ENCODE peak calls at places on chromosomes 6 and 20, in six cellular contexts. One of them, this sample, is unnamed.

GRCh38 chr6:168574075-168574698 is 133.2 kb downstream of the SMOC2 start:
- ATAC-seq in HepG2: peak
- ATAC-seq in effector memory CD8-positive, alpha-beta T cell: no peak
- ATAC-seq in Panc1: peak
- ATAC-seq in right cardiac atrium: no peak
- ATAC-seq in stimulated activated naive CD8-positive, alpha-beta T cell treated with anti-CD3 and anti-CD28 coated beads, Interleukin-15, amount 100 ng/mL, for 72 hours: no peak
- ATAC-seq in this sample: no peak

GRCh38 chr20:56372850-56373249 is 14.1 kb downstream of the FAM210B start:
- ATAC-seq in HepG2: no peak
- ATAC-seq in effector memory CD8-positive, alpha-beta T cell: no peak
- ATAC-seq in Panc1: no peak
- ATAC-seq in right cardiac atrium: no peak
- ATAC-seq in stimulated activated naive CD8-positive, alpha-beta T cell treated with anti-CD3 and anti-CD28 coated beads, Interleukin-15, amount 100 ng/mL, for 72 hours: peak
- ATAC-seq in this sample: peak

GRCh38 chr6:37204014-37204751 is 34.2 kb downstream of the PIM1 start:
- ATAC-seq in HepG2: peak
- ATAC-seq in effector memory CD8-positive, alpha-beta T cell: no peak
- ATAC-seq in Panc1: peak
- ATAC-seq in right cardiac atrium: no peak
- ATAC-seq in stimulated activated naive CD8-positive, alpha-beta T cell treated with anti-CD3 and anti-CD28 coated beads, Interleukin-15, amount 100 ng/mL, for 72 hours: no peak
- ATAC-seq in this sample: no peak

GRCh38 chr6:142822882-142823578 is 121.9 kb downstream of the HIVEP2 start:
- ATAC-seq in HepG2: peak
- ATAC-seq in effector memory CD8-positive, alpha-beta T cell: no peak
- ATAC-seq in Panc1: no peak
- ATAC-seq in right cardiac atrium: no peak
- ATAC-seq in stimulated activated naive CD8-positive, alpha-beta T cell treated with anti-CD3 and anti-CD28 coated beads, Interleukin-15, amount 100 ng/mL, for 72 hours: no peak
- ATAC-seq in this sample: peak

GRCh38 chr6:110394409-110394808 is 21.0 kb downstream of the DDO start:
- ATAC-seq in HepG2: no peak
- ATAC-seq in effector memory CD8-positive, alpha-beta T cell: no peak
- ATAC-seq in Panc1: no peak
- ATAC-seq in right cardiac atrium: peak
- ATAC-seq in stimulated activated naive CD8-positive, alpha-beta T cell treated with anti-CD3 and anti-CD28 coated beads, Interleukin-15, amount 100 ng/mL, for 72 hours: no peak
- ATAC-seq in this sample: no peak

GRCh38 chr20:47181056-47181862 is 175.2 kb downstream of the ZMYND8 start:
- ATAC-seq in HepG2: peak
- ATAC-seq in effector memory CD8-positive, alpha-beta T cell: no peak
- ATAC-seq in Panc1: peak
- ATAC-seq in right cardiac atrium: peak
- ATAC-seq in stimulated activated naive CD8-positive, alpha-beta T cell treated with anti-CD3 and anti-CD28 coated beads, Interleukin-15, amount 100 ng/mL, for 72 hours: peak
- ATAC-seq in this sample: peak

GRCh38 chr6:145206247-145206907 is 528.9 kb downstream of the EPM2A start:
- ATAC-seq in HepG2: no peak
- ATAC-seq in effector memory CD8-positive, alpha-beta T cell: no peak
- ATAC-seq in Panc1: no peak
- ATAC-seq in right cardiac atrium: peak
- ATAC-seq in stimulated activated naive CD8-positive, alpha-beta T cell treated with anti-CD3 and anti-CD28 coated beads, Interleukin-15, amount 100 ng/mL, for 72 hours: no peak
- ATAC-seq in this sample: no peak

GRCh38 chr20:19851863-19852262 is 93.8 kb downstream of the RIN2 start:
- ATAC-seq in HepG2: no peak
- ATAC-seq in effector memory CD8-positive, alpha-beta T cell: no peak
- ATAC-seq in Panc1: no peak
- ATAC-seq in right cardiac atrium: no peak
- ATAC-seq in stimulated activated naive CD8-positive, alpha-beta T cell treated with anti-CD3 and anti-CD28 coated beads, Interleukin-15, amount 100 ng/mL, for 72 hours: no peak
- ATAC-seq in this sample: no peak

GRCh38 chr6:35310265-35310831 is 12.7 kb downstream of the DEF6 start:
- ATAC-seq in HepG2: no peak
- ATAC-seq in effector memory CD8-positive, alpha-beta T cell: peak
- ATAC-seq in Panc1: no peak
- ATAC-seq in right cardiac atrium: peak
- ATAC-seq in stimulated activated naive CD8-positive, alpha-beta T cell treated with anti-CD3 and anti-CD28 coated beads, Interleukin-15, amount 100 ng/mL, for 72 hours: peak
- ATAC-seq in this sample: peak

GRCh38 chr6:2871102-2871501 is 29.4 kb upstream of the SERPINB1 start:
- ATAC-seq in HepG2: no peak
- ATAC-seq in effector memory CD8-positive, alpha-beta T cell: no peak
- ATAC-seq in Panc1: no peak
- ATAC-seq in right cardiac atrium: no peak
- ATAC-seq in stimulated activated naive CD8-positive, alpha-beta T cell treated with anti-CD3 and anti-CD28 coated beads, Interleukin-15, amount 100 ng/mL, for 72 hours: no peak
- ATAC-seq in this sample: no peak

GRCh38 chr6:107917468-107918375 is 40.3 kb downstream of the SEC63 start:
- ATAC-seq in HepG2: no peak
- ATAC-seq in effector memory CD8-positive, alpha-beta T cell: no peak
- ATAC-seq in Panc1: no peak
- ATAC-seq in right cardiac atrium: no peak
- ATAC-seq in stimulated activated naive CD8-positive, alpha-beta T cell treated with anti-CD3 and anti-CD28 coated beads, Interleukin-15, amount 100 ng/mL, for 72 hours: no peak
- ATAC-seq in this sample: peak

GRCh38 chr6:160996316-160996715 is 4.7 kb downstream of the MAP3K4 start:
- ATAC-seq in HepG2: no peak
- ATAC-seq in effector memory CD8-positive, alpha-beta T cell: no peak
- ATAC-seq in Panc1: no peak
- ATAC-seq in right cardiac atrium: no peak
- ATAC-seq in stimulated activated naive CD8-positive, alpha-beta T cell treated with anti-CD3 and anti-CD28 coated beads, Interleukin-15, amount 100 ng/mL, for 72 hours: no peak
- ATAC-seq in this sample: no peak

GRCh38 chr6:8686077-8686476 is 250.7 kb upstream of the SLC35B3 start:
- ATAC-seq in HepG2: no peak
- ATAC-seq in effector memory CD8-positive, alpha-beta T cell: no peak
- ATAC-seq in Panc1: no peak
- ATAC-seq in right cardiac atrium: no peak
- ATAC-seq in stimulated activated naive CD8-positive, alpha-beta T cell treated with anti-CD3 and anti-CD28 coated beads, Interleukin-15, amount 100 ng/mL, for 72 hours: no peak
- ATAC-seq in this sample: no peak

GRCh38 chr6:169289257-169289656 is 35.6 kb upstream of the THBS2 start:
- ATAC-seq in HepG2: no peak
- ATAC-seq in effector memory CD8-positive, alpha-beta T cell: no peak
- ATAC-seq in Panc1: no peak
- ATAC-seq in right cardiac atrium: peak
- ATAC-seq in stimulated activated naive CD8-positive, alpha-beta T cell treated with anti-CD3 and anti-CD28 coated beads, Interleukin-15, amount 100 ng/mL, for 72 hours: no peak
- ATAC-seq in this sample: no peak

GRCh38 chr6:130900913-130901312 is 73.7 kb downstream of the SMLR1 start:
- ATAC-seq in HepG2: no peak
- ATAC-seq in effector memory CD8-positive, alpha-beta T cell: no peak
- ATAC-seq in Panc1: peak
- ATAC-seq in right cardiac atrium: peak
- ATAC-seq in stimulated activated naive CD8-positive, alpha-beta T cell treated with anti-CD3 and anti-CD28 coated beads, Interleukin-15, amount 100 ng/mL, for 72 hours: no peak
- ATAC-seq in this sample: no peak

GRCh38 chr6:31386977-31387376 is 16.4 kb upstream of the MICA start:
- ATAC-seq in HepG2: peak
- ATAC-seq in effector memory CD8-positive, alpha-beta T cell: no peak
- ATAC-seq in Panc1: no peak
- ATAC-seq in right cardiac atrium: no peak
- ATAC-seq in stimulated activated naive CD8-positive, alpha-beta T cell treated with anti-CD3 and anti-CD28 coated beads, Interleukin-15, amount 100 ng/mL, for 72 hours: no peak
- ATAC-seq in this sample: no peak

GRCh38 chr20:38674178-38675133 is 49.8 kb upstream of the SLC32A1 start:
- ATAC-seq in HepG2: no peak
- ATAC-seq in effector memory CD8-positive, alpha-beta T cell: peak
- ATAC-seq in Panc1: no peak
- ATAC-seq in right cardiac atrium: peak
- ATAC-seq in stimulated activated naive CD8-positive, alpha-beta T cell treated with anti-CD3 and anti-CD28 coated beads, Interleukin-15, amount 100 ng/mL, for 72 hours: peak
- ATAC-seq in this sample: peak

GRCh38 chr6:148342146-148343027 is at the start of gene SASH1:
- ATAC-seq in HepG2: peak
- ATAC-seq in effector memory CD8-positive, alpha-beta T cell: peak
- ATAC-seq in Panc1: peak
- ATAC-seq in right cardiac atrium: peak
- ATAC-seq in stimulated activated naive CD8-positive, alpha-beta T cell treated with anti-CD3 and anti-CD28 coated beads, Interleukin-15, amount 100 ng/mL, for 72 hours: peak
- ATAC-seq in this sample: peak

GRCh38 chr20:40080059-40080652 is 608.9 kb downstream of the MAFB start:
- ATAC-seq in HepG2: no peak
- ATAC-seq in effector memory CD8-positive, alpha-beta T cell: no peak
- ATAC-seq in Panc1: no peak
- ATAC-seq in right cardiac atrium: no peak
- ATAC-seq in stimulated activated naive CD8-positive, alpha-beta T cell treated with anti-CD3 and anti-CD28 coated beads, Interleukin-15, amount 100 ng/mL, for 72 hours: no peak
- ATAC-seq in this sample: no peak

GRCh38 chr20:3766832-3767433 is 620 bp downstream of the ADISSP start:
- ATAC-seq in HepG2: peak
- ATAC-seq in effector memory CD8-positive, alpha-beta T cell: no peak
- ATAC-seq in Panc1: no peak
- ATAC-seq in right cardiac atrium: no peak
- ATAC-seq in stimulated activated naive CD8-positive, alpha-beta T cell treated with anti-CD3 and anti-CD28 coated beads, Interleukin-15, amount 100 ng/mL, for 72 hours: no peak
- ATAC-seq in this sample: no peak

GRCh38 chr6:70299456-70299855 is 3.4 kb downstream of the COL9A1 start:
- ATAC-seq in HepG2: no peak
- ATAC-seq in effector memory CD8-positive, alpha-beta T cell: no peak
- ATAC-seq in Panc1: no peak
- ATAC-seq in right cardiac atrium: no peak
- ATAC-seq in stimulated activated naive CD8-positive, alpha-beta T cell treated with anti-CD3 and anti-CD28 coated beads, Interleukin-15, amount 100 ng/mL, for 72 hours: no peak
- ATAC-seq in this sample: no peak

GRCh38 chr6:157579467-157580031 is 198.6 kb downstream of the ZDHHC14 start:
- ATAC-seq in HepG2: no peak
- ATAC-seq in effector memory CD8-positive, alpha-beta T cell: no peak
- ATAC-seq in Panc1: peak
- ATAC-seq in right cardiac atrium: peak
- ATAC-seq in stimulated activated naive CD8-positive, alpha-beta T cell treated with anti-CD3 and anti-CD28 coated beads, Interleukin-15, amount 100 ng/mL, for 72 hours: no peak
- ATAC-seq in this sample: no peak

GRCh38 chr20:10857362-10858070 is 183.7 kb upstream of the JAG1 start:
- ATAC-seq in HepG2: peak
- ATAC-seq in effector memory CD8-positive, alpha-beta T cell: no peak
- ATAC-seq in Panc1: no peak
- ATAC-seq in right cardiac atrium: peak
- ATAC-seq in stimulated activated naive CD8-positive, alpha-beta T cell treated with anti-CD3 and anti-CD28 coated beads, Interleukin-15, amount 100 ng/mL, for 72 hours: no peak
- ATAC-seq in this sample: no peak

GRCh38 chr20:49100934-49101333 is 54.8 kb downstream of the CSE1L start:
- ATAC-seq in HepG2: no peak
- ATAC-seq in effector memory CD8-positive, alpha-beta T cell: peak
- ATAC-seq in Panc1: no peak
- ATAC-seq in right cardiac atrium: no peak
- ATAC-seq in stimulated activated naive CD8-positive, alpha-beta T cell treated with anti-CD3 and anti-CD28 coated beads, Interleukin-15, amount 100 ng/mL, for 72 hours: no peak
- ATAC-seq in this sample: no peak

GRCh38 chr20:31676534-31677030 is 38.9 kb downstream of the COX4I2 start:
- ATAC-seq in HepG2: no peak
- ATAC-seq in effector memory CD8-positive, alpha-beta T cell: no peak
- ATAC-seq in Panc1: no peak
- ATAC-seq in right cardiac atrium: no peak
- ATAC-seq in stimulated activated naive CD8-positive, alpha-beta T cell treated with anti-CD3 and anti-CD28 coated beads, Interleukin-15, amount 100 ng/mL, for 72 hours: no peak
- ATAC-seq in this sample: no peak

GRCh38 chr6:4299476-4299875 is 164.1 kb upstream of the ECI2 start:
- ATAC-seq in HepG2: no peak
- ATAC-seq in effector memory CD8-positive, alpha-beta T cell: no peak
- ATAC-seq in Panc1: no peak
- ATAC-seq in right cardiac atrium: no peak
- ATAC-seq in stimulated activated naive CD8-positive, alpha-beta T cell treated with anti-CD3 and anti-CD28 coated beads, Interleukin-15, amount 100 ng/mL, for 72 hours: no peak
- ATAC-seq in this sample: no peak

GRCh38 chr20:62482136-62482833 is 6.5 kb upstream of the GATA5 start:
- ATAC-seq in HepG2: no peak
- ATAC-seq in effector memory CD8-positive, alpha-beta T cell: no peak
- ATAC-seq in Panc1: peak
- ATAC-seq in right cardiac atrium: no peak
- ATAC-seq in stimulated activated naive CD8-positive, alpha-beta T cell treated with anti-CD3 and anti-CD28 coated beads, Interleukin-15, amount 100 ng/mL, for 72 hours: no peak
- ATAC-seq in this sample: no peak

GRCh38 chr6:7112741-7113313 is 5.1 kb downstream of the RREB1 start:
- ATAC-seq in HepG2: peak
- ATAC-seq in effector memory CD8-positive, alpha-beta T cell: peak
- ATAC-seq in Panc1: peak
- ATAC-seq in right cardiac atrium: no peak
- ATAC-seq in stimulated activated naive CD8-positive, alpha-beta T cell treated with anti-CD3 and anti-CD28 coated beads, Interleukin-15, amount 100 ng/mL, for 72 hours: peak
- ATAC-seq in this sample: peak

GRCh38 chr6:148035763-148036390 is 306.8 kb upstream of the SASH1 start:
- ATAC-seq in HepG2: no peak
- ATAC-seq in effector memory CD8-positive, alpha-beta T cell: no peak
- ATAC-seq in Panc1: no peak
- ATAC-seq in right cardiac atrium: no peak
- ATAC-seq in stimulated activated naive CD8-positive, alpha-beta T cell treated with anti-CD3 and anti-CD28 coated beads, Interleukin-15, amount 100 ng/mL, for 72 hours: no peak
- ATAC-seq in this sample: no peak

GRCh38 chr6:37776546-37776945 is 43.0 kb upstream of the ZFAND3 start:
- ATAC-seq in HepG2: no peak
- ATAC-seq in effector memory CD8-positive, alpha-beta T cell: no peak
- ATAC-seq in Panc1: no peak
- ATAC-seq in right cardiac atrium: no peak
- ATAC-seq in stimulated activated naive CD8-positive, alpha-beta T cell treated with anti-CD3 and anti-CD28 coated beads, Interleukin-15, amount 100 ng/mL, for 72 hours: no peak
- ATAC-seq in this sample: no peak

GRCh38 chr6:166338854-166339253 is 3.5 kb downstream of the SFT2D1 start:
- ATAC-seq in HepG2: no peak
- ATAC-seq in effector memory CD8-positive, alpha-beta T cell: no peak
- ATAC-seq in Panc1: no peak
- ATAC-seq in right cardiac atrium: no peak
- ATAC-seq in stimulated activated naive CD8-positive, alpha-beta T cell treated with anti-CD3 and anti-CD28 coated beads, Interleukin-15, amount 100 ng/mL, for 72 hours: no peak
- ATAC-seq in this sample: no peak

GRCh38 chr6:11439017-11439420 is 98.5 kb upstream of the TMEM170B start:
- ATAC-seq in HepG2: no peak
- ATAC-seq in effector memory CD8-positive, alpha-beta T cell: no peak
- ATAC-seq in Panc1: no peak
- ATAC-seq in right cardiac atrium: peak
- ATAC-seq in stimulated activated naive CD8-positive, alpha-beta T cell treated with anti-CD3 and anti-CD28 coated beads, Interleukin-15, amount 100 ng/mL, for 72 hours: peak
- ATAC-seq in this sample: no peak

GRCh38 chr6:14060971-14061370 is 56.6 kb upstream of the CD83 start:
- ATAC-seq in HepG2: no peak
- ATAC-seq in effector memory CD8-positive, alpha-beta T cell: no peak
- ATAC-seq in Panc1: no peak
- ATAC-seq in right cardiac atrium: no peak
- ATAC-seq in stimulated activated naive CD8-positive, alpha-beta T cell treated with anti-CD3 and anti-CD28 coated beads, Interleukin-15, amount 100 ng/mL, for 72 hours: no peak
- ATAC-seq in this sample: no peak

GRCh38 chr20:401682-402495 is 6.2 kb upstream of the RBCK1 start:
- ATAC-seq in HepG2: peak
- ATAC-seq in effector memory CD8-positive, alpha-beta T cell: no peak
- ATAC-seq in Panc1: no peak
- ATAC-seq in right cardiac atrium: no peak
- ATAC-seq in stimulated activated naive CD8-positive, alpha-beta T cell treated with anti-CD3 and anti-CD28 coated beads, Interleukin-15, amount 100 ng/mL, for 72 hours: peak
- ATAC-seq in this sample: peak

GRCh38 chr6:28940294-28940858 is 16.6 kb upstream of the TRIM27 start:
- ATAC-seq in HepG2: peak
- ATAC-seq in effector memory CD8-positive, alpha-beta T cell: peak
- ATAC-seq in Panc1: peak
- ATAC-seq in right cardiac atrium: peak
- ATAC-seq in stimulated activated naive CD8-positive, alpha-beta T cell treated with anti-CD3 and anti-CD28 coated beads, Interleukin-15, amount 100 ng/mL, for 72 hours: peak
- ATAC-seq in this sample: peak